ENCODE peak calls at places on chromosomes 2 and 18, in nine cellular contexts. C, V, Z, Y, M, W, H, N and P are unnamed samples.

GRCh38 chr2:143936758-143937562 is 583.0 kb downstream of the ZEB2 start:
- DNase-seq in C (peak; percentile 32), V (peak; percentile 21), Z (peak; percentile 61), Y (peak; percentile 76), M (no peak), W (no peak), H (no peak), N (peak; percentile 70), P (peak; percentile 33)

GRCh38 chr2:240468300-240469238 is 33.1 kb downstream of the GPC1 start:
- DNase-seq in C (peak; percentile 21), V (no peak), Z (peak; percentile 28), Y (peak; percentile 24), M (no peak), W (no peak), H (no peak), N (no peak), P (no peak)

GRCh38 chr2:26316845-26317244 is 29.1 kb upstream of the SELENOI start:
- DNase-seq in C (no peak), V (no peak), Z (no peak), Y (no peak), M (no peak), W (no peak), H (no peak), N (no peak), P (no peak)

GRCh38 chr2:1052671-1053270 is 102.1 kb downstream of the SNTG2 start:
- DNase-seq in C (no peak), V (no peak), Z (no peak), Y (no peak), M (no peak), W (no peak), H (no peak), N (peak; percentile 12), P (no peak)

GRCh38 chr2:238458641-238459040 is 31.9 kb downstream of the ASB1 start:
- DNase-seq in C (no peak), V (no peak), Z (peak; percentile 40), Y (no peak), M (no peak), W (no peak), H (no peak), N (peak; percentile 49), P (no peak)

GRCh38 chr2:6824962-6825361 is 40.7 kb downstream of the CMPK2 start:
- DNase-seq in C (no peak), V (no peak), Z (no peak), Y (no peak), M (no peak), W (no peak), H (no peak), N (peak; percentile 61), P (no peak)

GRCh38 chr18:23106575-23106974 is 28.7 kb upstream of the CABLES1 start:
- DNase-seq in C (peak; percentile 69), V (no peak), Z (peak; percentile 74), Y (no peak), M (peak; percentile 41), W (peak; percentile 68), H (no peak), N (peak; percentile 95), P (peak; percentile 80)

GRCh38 chr2:38233231-38233983 is 143.7 kb downstream of the ATL2 start:
- DNase-seq in C (no peak), V (no peak), Z (peak; percentile 29), Y (no peak), M (no peak), W (no peak), H (no peak), N (peak; percentile 93), P (peak; percentile 19)

GRCh38 chr18:51391731-51392130 is 194.2 kb upstream of the MEX3C start:
- DNase-seq in C (no peak), V (no peak), Z (no peak), Y (no peak), M (no peak), W (no peak), H (no peak), N (no peak), P (no peak)

GRCh38 chr2:235946590-235946989 is 221.6 kb downstream of the GBX2 start:
- DNase-seq in C (no peak), V (no peak), Z (no peak), Y (no peak), M (no peak), W (no peak), H (no peak), N (no peak), P (no peak)

GRCh38 chr2:138931284-138932256 is 151.4 kb upstream of the NXPH2 start:
- DNase-seq in C (no peak), V (no peak), Z (no peak), Y (no peak), M (no peak), W (no peak), H (no peak), N (no peak), P (no peak)

GRCh38 chr2:239049421-239050251 is 201.8 kb downstream of the TWIST2 start:
- DNase-seq in C (peak; percentile 44), V (no peak), Z (peak; percentile 73), Y (no peak), M (no peak), W (no peak), H (no peak), N (peak; percentile 37), P (no peak)

GRCh38 chr2:233267516-233268245 is 16.2 kb downstream of the ATG16L1 start:
- DNase-seq in C (no peak), V (no peak), Z (no peak), Y (no peak), M (no peak), W (no peak), H (no peak), N (no peak), P (no peak)

GRCh38 chr18:51639541-51639940 is 442.1 kb upstream of the MEX3C start:
- DNase-seq in C (no peak), V (no peak), Z (no peak), Y (no peak), M (no peak), W (no peak), H (no peak), N (no peak), P (no peak)

GRCh38 chr2:223101340-223102039 is 49.5 kb downstream of the KCNE4 start:
- DNase-seq in C (peak; percentile 24), V (no peak), Z (peak; percentile 26), Y (no peak), M (no peak), W (peak; percentile 72), H (no peak), N (peak; percentile 57), P (peak; percentile 36)

GRCh38 chr2:9310827-9311226 is 104.2 kb downstream of the ASAP2 start:
- DNase-seq in C (no peak), V (no peak), Z (no peak), Y (no peak), M (no peak), W (no peak), H (no peak), N (peak; percentile 62), P (peak; percentile 39)

GRCh38 chr18:57738078-57738477 is 65.0 kb downstream of the ATP8B1 start:
- DNase-seq in C (no peak), V (no peak), Z (no peak), Y (no peak), M (no peak), W (no peak), H (no peak), N (peak; percentile 27), P (no peak)

GRCh38 chr2:221529943-221530652 is 42.0 kb downstream of the EPHA4 start:
- DNase-seq in C (peak; percentile 13), V (no peak), Z (peak; percentile 52), Y (no peak), M (no peak), W (peak; percentile 25), H (no peak), N (peak; percentile 89), P (peak; percentile 71)

GRCh38 chr2:45637440-45637839 is 14.0 kb upstream of the PRKCE start:
- DNase-seq in C (peak; percentile 46), V (no peak), Z (no peak), Y (no peak), M (peak; percentile 52), W (no peak), H (no peak), N (peak; percentile 55), P (no peak)

GRCh38 chr2:203681978-203682377 is 24.5 kb upstream of the CD28 start:
- DNase-seq in C (no peak), V (no peak), Z (no peak), Y (no peak), M (no peak), W (no peak), H (no peak), N (peak; percentile 73), P (no peak)

GRCh38 chr2:86037141-86037794 is 68.4 kb downstream of the POLR1A start:
- DNase-seq in C (peak; percentile 91), V (peak; percentile 87), Z (peak; percentile 88), Y (peak; percentile 82), M (peak; percentile 99), W (no peak), H (no peak), N (peak; percentile 94), P (no peak)

GRCh38 chr2:121400206-121400605 is 115.2 kb upstream of the TFCP2L1 start:
- DNase-seq in C (no peak), V (no peak), Z (peak; percentile 39), Y (no peak), M (no peak), W (no peak), H (no peak), N (peak; percentile 1), P (no peak)

GRCh38 chr2:174117951-174118930 is 130.1 kb downstream of the OLA1 start:
- DNase-seq in C (peak; percentile 48), V (no peak), Z (peak; percentile 22), Y (no peak), M (no peak), W (no peak), H (no peak), N (peak; percentile 90), P (peak; percentile 31)

GRCh38 chr2:165718811-165719210 is 75.2 kb downstream of the GALNT3 start:
- DNase-seq in C (no peak), V (no peak), Z (no peak), Y (no peak), M (no peak), W (no peak), H (no peak), N (no peak), P (no peak)

GRCh38 chr2:19312949-19313348 is 45.5 kb downstream of the OSR1 start:
- DNase-seq in C (peak; percentile 63), V (no peak), Z (peak; percentile 59), Y (no peak), M (peak; percentile 28), W (no peak), H (no peak), N (peak; percentile 69), P (peak; percentile 38)

GRCh38 chr2:228819701-228820100 is 451.4 kb downstream of the PID1 start:
- DNase-seq in C (no peak), V (no peak), Z (no peak), Y (no peak), M (no peak), W (no peak), H (no peak), N (peak; percentile 39), P (no peak)

GRCh38 chr2:36343601-36344000 is 12.0 kb upstream of the CRIM1 start:
- DNase-seq in C (no peak), V (no peak), Z (no peak), Y (no peak), M (no peak), W (no peak), H (no peak), N (peak; percentile 52), P (no peak)

GRCh38 chr2:223735659-223736244 is 101.6 kb downstream of the AP1S3 start:
- DNase-seq in C (peak; percentile 78), V (no peak), Z (peak; percentile 59), Y (no peak), M (no peak), W (no peak), H (no peak), N (peak; percentile 94), P (peak; percentile 47)

GRCh38 chr18:32771169-32771751 is 1.6 kb downstream of the KLHL14 start:
- DNase-seq in C (no peak), V (no peak), Z (peak; percentile 9), Y (peak; percentile 16), M (peak; percentile 6), W (no peak), H (no peak), N (no peak), P (no peak)

GRCh38 chr18:31983976-31984375 is 34.6 kb upstream of the RNF125 start:
- DNase-seq in C (no peak), V (no peak), Z (no peak), Y (no peak), M (no peak), W (no peak), H (no peak), N (no peak), P (no peak)

GRCh38 chr2:105886029-105886454 is 141.3 kb downstream of the NCK2 start:
- DNase-seq in C (peak; percentile 60), V (no peak), Z (peak; percentile 80), Y (no peak), M (no peak), W (no peak), H (no peak), N (peak; percentile 72), P (no peak)